ENCODE peak calls at places on chromosomes 4 and X, in four cellular contexts. P, Y, C and I are unnamed samples.

GRCh38 chr4:140851032-140851636 is 94.9 kb upstream of the TBC1D9 start:
- DNase-seq in P (peak), Y (no peak), C (peak), I (no peak)

GRCh38 chrX:143633530-143634372 is 2.1 kb downstream of the SLITRK4 start:
- DNase-seq in P (no peak), Y (no peak), C (no peak), I (no peak)

GRCh38 chrX:106168107-106168506 is at the start of gene PWWP3B:
- DNase-seq in P (no peak), Y (peak), C (no peak), I (peak)

GRCh38 chr4:30920043-30920442 is 199.9 kb downstream of the PCDH7 start:
- DNase-seq in P (no peak), Y (no peak), C (no peak), I (no peak)

GRCh38 chrX:76971393-76972376 is 475.5 kb upstream of the FGF16 start:
- DNase-seq in P (no peak), Y (no peak), C (no peak), I (no peak)

GRCh38 chr4:168923526-168924194 is 86.4 kb downstream of the CBR4 start:
- DNase-seq in P (peak), Y (no peak), C (peak), I (no peak)

GRCh38 chrX:30995060-30995700 is 76.7 kb downstream of the FTHL17 start:
- DNase-seq in P (no peak), Y (no peak), C (no peak), I (no peak)

GRCh38 chr4:140996757-140997156 is 136.5 kb downstream of the RNF150 start:
- DNase-seq in P (no peak), Y (no peak), C (no peak), I (no peak)

GRCh38 chr4:38365261-38365660 is 298.7 kb upstream of the KLF3 start:
- DNase-seq in P (no peak), Y (no peak), C (no peak), I (no peak)

GRCh38 chrX:11437642-11438379 is 144.6 kb downstream of the AMELX start:
- DNase-seq in P (peak), Y (peak), C (no peak), I (peak)

GRCh38 chr4:122309988-122310626 is 68.7 kb upstream of the ADAD1 start:
- DNase-seq in P (peak), Y (no peak), C (no peak), I (no peak)

GRCh38 chrX:73390628-73391567 is 56.0 kb upstream of the CDX4 start:
- DNase-seq in P (no peak), Y (no peak), C (no peak), I (no peak)

GRCh38 chr4:54741161-54741560 is 83.4 kb downstream of the KIT start:
- DNase-seq in P (no peak), Y (no peak), C (no peak), I (no peak)

GRCh38 chr4:76147454-76148141 is 599 bp downstream of the NUP54 start:
- DNase-seq in P (peak), Y (peak), C (peak), I (peak)